ENCODE peak calls at places on chromosome 22, in six cellular contexts. F, L, G, O, P and U are unnamed samples. For H3K27me3, the result is how much of the 10 kb centered on the place peaks cover.

GRCh38 chr22:28172948-28173360 is 253.9 kb upstream of the PITPNB start:
- DNase-seq in F (no peak), L (no peak), G (no peak), O (no peak), P (no peak), U (peak)

GRCh38 chr22:30649430-30650007 is 13.9 kb downstream of the SLC35E4 start:
- DNase-seq in F (peak), L (peak), G (peak), O (peak), P (no peak), U (peak)

GRCh38 chr22:28112548-28113043 is 193.5 kb upstream of the PITPNB start:
- DNase-seq in F (no peak), L (no peak), G (peak), O (peak), P (no peak), U (peak)

GRCh38 chr22:36930041-36930935 is 16.9 kb downstream of the CSF2RB start:
- DNase-seq in F (no peak), L (no peak), G (no peak), O (no peak), P (no peak), U (no peak)

GRCh38 chr22:34105461-34106062 is 185.3 kb upstream of the LARGE1 start:
- DNase-seq in F (no peak), L (no peak), G (peak), O (no peak), P (no peak), U (no peak)

GRCh38 chr22:28237092-28237491 is 318.0 kb upstream of the PITPNB start:
- DNase-seq in F (no peak), L (no peak), G (no peak), O (no peak), P (no peak), U (no peak)

GRCh38 chr22:38131399-38131798 is 20.9 kb upstream of the BAIAP2L2 start:
- DNase-seq in F (no peak), L (no peak), G (no peak), O (no peak), P (no peak), U (no peak)

GRCh38 chr22:50523806-50524663 is 1.4 kb downstream of the SCO2 start:
- DNase-seq in F (no peak), L (no peak), G (no peak), O (peak), P (no peak), U (no peak)

GRCh38 chr22:28052818-28053217 is 133.8 kb upstream of the PITPNB start:
- DNase-seq in F (no peak), L (no peak), G (no peak), O (no peak), P (no peak), U (no peak)

GRCh38 chr22:41415554-41415953 is 31.0 kb downstream of the TOB2 start:
- DNase-seq in F (no peak), L (no peak), G (no peak), O (no peak), P (no peak), U (no peak)

DNA sequence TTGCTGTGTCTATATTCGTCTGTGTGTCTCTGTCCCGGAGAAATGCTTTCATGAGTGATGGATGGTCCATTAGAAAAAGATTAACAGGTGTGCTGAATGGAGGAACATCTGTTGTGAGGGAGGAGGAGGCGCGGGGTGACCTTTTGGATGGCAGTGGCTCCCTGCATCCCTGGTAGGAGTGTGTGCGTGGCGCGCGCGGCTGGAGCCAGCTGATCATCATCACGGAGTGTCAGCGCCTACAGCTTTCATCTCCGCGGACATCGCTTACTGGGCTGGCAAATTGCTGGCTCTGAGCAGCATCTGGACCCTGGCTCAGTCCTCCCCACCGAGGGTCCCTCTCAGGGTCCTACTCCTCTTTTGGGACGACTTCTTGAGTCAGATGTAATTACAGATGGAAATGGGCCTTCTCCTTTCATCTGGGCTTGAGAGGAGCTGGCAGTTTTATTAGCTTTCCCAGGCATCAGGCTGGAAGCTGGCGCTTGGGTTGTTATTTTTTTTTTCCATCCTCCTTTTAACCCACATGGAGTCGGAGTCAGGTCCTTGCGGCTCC is 85.3 kb downstream of the CACNA1I start:
- DNase-seq in F (no peak), L (no peak), G (no peak), O (no peak), P (no peak), U (no peak)
- H3K27me3 ChIP-seq in F (under half), L (under half), G (under half), O (half or more), P (under half), U (under half)

DNA sequence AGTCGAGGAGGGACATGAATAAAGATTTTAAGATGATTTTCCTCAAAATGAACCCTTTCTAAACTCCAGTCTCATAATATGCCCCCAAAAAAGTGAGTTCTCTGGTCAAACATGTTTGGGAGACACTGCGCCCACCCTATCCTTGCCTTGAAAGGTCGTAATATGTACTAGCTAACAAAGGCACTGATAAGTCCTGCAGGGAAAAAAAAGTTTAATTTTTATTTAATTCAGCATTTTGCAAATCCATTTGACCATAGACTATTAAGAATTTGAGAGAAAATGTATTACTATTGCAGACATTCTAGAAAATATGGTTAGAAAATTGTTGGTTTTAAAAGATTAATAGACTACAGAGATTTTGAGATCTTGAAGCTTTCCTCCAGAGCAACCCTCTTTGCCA is 120.6 kb upstream of the ASPHD2 start:
- DNase-seq in F (no peak), L (no peak), G (no peak), O (no peak), P (no peak), U (no peak)
- H3K27me3 ChIP-seq in F (under half), L (under half), G (under half), O (under half), P (under half), U (under half)

DNA sequence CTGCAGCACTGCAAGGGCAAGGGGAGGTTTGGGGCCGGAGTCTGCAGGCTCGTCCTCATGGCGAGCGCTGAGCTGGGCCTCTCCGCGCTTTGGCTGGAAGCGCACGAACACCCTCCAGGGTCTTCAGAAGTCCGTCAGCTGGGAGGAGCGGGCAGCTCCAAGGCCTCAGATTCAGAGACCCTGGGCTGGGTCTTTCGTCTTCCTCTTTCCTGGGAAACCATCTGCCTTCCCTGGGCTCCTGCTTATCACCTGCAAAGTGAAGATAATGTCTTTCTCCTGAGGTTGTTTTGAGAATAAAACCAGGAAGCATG is 525.6 kb downstream of the BRD1 start:
- DNase-seq in F (no peak), L (no peak), G (no peak), O (no peak), P (no peak), U (no peak)
- H3K27me3 ChIP-seq in F (under half), L (under half), G (under half), O (under half), P (under half), U (under half)

DNA sequence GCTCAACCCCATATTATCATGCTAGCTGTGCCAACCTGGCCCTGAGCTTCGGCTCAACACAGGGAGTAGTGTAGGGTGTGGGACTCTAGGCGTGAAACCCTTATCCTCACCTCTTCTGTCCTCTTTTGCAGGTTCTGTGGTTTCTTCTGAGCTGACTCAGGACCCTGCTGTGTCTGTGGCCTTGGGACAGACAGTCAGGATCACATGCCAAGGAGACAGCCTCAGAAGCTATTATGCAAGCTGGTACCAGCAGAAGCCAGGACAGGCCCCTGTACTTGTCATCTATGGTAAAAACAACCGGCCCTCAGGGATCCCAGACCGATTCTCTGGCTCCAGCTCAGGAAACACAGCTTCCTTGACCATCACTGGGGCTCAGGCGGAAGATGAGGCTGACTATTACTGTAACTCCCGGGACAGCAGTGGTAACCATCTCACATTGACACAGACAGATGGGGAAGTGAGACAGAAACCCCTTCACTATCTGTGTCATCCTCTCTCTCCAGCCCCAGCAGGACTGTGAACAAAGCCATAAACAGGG is 76.4 kb downstream of the GGTLC2 start:
- DNase-seq in F (peak), L (peak), G (no peak), O (no peak), P (no peak), U (no peak)
- H3K27me3 ChIP-seq in F (under half), L (under half), G (under half), O (under half), P (under half), U (under half)

DNA sequence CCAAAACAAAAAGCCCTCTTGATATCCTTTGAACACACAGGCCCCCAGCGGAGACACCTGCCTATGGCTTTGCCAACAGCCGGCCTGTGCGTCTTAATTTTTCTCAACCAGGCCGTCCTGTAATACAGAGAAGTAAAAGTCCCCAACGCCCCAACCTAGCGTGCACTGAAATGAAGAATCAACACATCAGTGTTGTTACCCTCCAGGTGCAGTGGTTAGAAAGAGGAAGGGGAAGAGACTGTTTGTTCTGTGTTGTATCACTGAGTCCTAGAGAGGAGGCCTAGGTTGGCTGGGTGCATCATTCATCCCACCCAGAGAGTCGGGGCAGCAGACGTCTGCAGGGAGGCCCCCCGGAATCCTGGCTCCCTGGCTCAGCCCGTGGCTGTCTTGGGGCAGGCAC is 25.7 kb downstream of the SGSM1 start:
- DNase-seq in F (no peak), L (no peak), G (no peak), O (no peak), P (no peak), U (no peak)
- H3K27me3 ChIP-seq in F (under half), L (under half), G (under half), O (under half), P (under half), U (under half)

DNA sequence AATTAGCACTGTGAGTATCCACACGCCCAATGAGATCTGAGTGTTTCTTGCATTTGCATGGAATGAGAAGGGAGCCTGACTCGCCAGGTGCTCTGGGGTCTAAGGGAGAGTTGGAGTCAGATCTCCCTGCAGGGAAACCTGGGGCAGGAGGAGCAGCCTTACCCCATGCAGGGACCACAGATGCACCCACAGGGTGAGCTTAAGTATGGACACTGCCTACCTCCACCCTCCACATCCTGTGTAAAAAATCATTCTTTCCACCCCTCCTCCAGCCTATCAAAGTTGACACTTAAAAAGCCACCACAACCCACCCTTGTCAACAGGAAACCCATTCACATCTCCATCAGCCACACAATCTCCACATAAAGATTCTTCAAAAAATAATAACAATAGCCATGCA is 67.0 kb upstream of the IGLL5 start:
- DNase-seq in F (peak), L (peak), G (no peak), O (no peak), P (peak), U (no peak)
- H3K27me3 ChIP-seq in F (under half), L (under half), G (under half), O (under half), P (under half), U (under half)

DNA sequence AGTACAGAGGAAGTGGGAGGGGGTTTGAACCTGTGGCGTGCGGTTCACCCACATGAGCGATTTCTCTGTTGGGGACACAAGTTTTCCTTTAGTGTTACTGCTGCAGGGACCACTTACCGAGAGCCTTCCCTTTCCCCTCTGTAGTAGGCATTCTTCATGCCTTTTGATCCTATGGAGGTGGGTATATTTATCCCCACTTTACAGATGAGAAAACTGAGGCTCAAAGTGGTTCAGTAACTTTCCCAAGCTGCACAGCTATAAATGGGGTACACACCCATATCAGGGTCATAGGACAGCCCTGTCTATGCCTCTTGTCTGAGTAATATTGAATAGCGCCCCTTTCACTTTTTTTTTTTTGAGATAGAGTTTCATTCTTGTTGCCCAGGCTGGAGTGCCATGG is 3.3 kb upstream of the PHF21B start:
- DNase-seq in F (no peak), L (no peak), G (no peak), O (no peak), P (no peak), U (no peak)
- H3K27me3 ChIP-seq in F (under half), L (under half), G (under half), O (under half), P (under half), U (under half)